ENCODE peak calls at places on chromosomes 11 and 22, in five cellular contexts. P is NCI-H1105 treated with DMSO at 0.1 percent for 48 hours, F is dorsolateral prefrontal cortex, A is Right ventricle myocardium inferior, D is NCI-H345. Y is an unnamed sample.

GRCh38 chr11:1654388-1655167 is 25.0 kb downstream of the KRTAP5-5 start:
- DNase-seq in P (no peak), F (no peak), A (no peak), D (no peak), Y (no peak)

GRCh38 chr11:133830931-133831907 is 14.1 kb downstream of the SPATA19 start:
- DNase-seq in P (peak), F (no peak), A (no peak), D (no peak), Y (no peak)

GRCh38 chr11:130071211-130071712 is 1.6 kb downstream of the APLP2 start:
- DNase-seq in P (peak), F (no peak), A (no peak), D (no peak), Y (peak)

GRCh38 chr11:112225753-112226061 is 521 bp upstream of the PTS start:
- DNase-seq in P (no peak), F (no peak), A (no peak), D (no peak), Y (no peak)

GRCh38 chr11:46112961-46113617 is 8.2 kb downstream of the PHF21A start:
- DNase-seq in P (peak), F (peak), A (no peak), D (peak), Y (peak)

GRCh38 chr11:34439521-34440258 is 956 bp downstream of the CAT start:
- DNase-seq in P (peak), F (no peak), A (no peak), D (peak), Y (peak)

GRCh38 chr11:95568236-95568635 is 221.3 kb downstream of the FAM76B start:
- DNase-seq in P (no peak), F (no peak), A (no peak), D (no peak), Y (no peak)

GRCh38 chr22:29226246-29226981 is 20.7 kb downstream of the EMID1 start:
- DNase-seq in P (no peak), F (no peak), A (no peak), D (no peak), Y (no peak)

GRCh38 chr11:12159351-12160099 is 49.1 kb downstream of the MICAL2 start:
- DNase-seq in P (no peak), F (peak), A (no peak), D (no peak), Y (no peak)

GRCh38 chr22:48893288-48894063 is 934.2 kb downstream of the BRD1 start:
- DNase-seq in P (no peak), F (no peak), A (no peak), D (no peak), Y (no peak)

GRCh38 chr11:9219115-9219514 is 46.0 kb downstream of the DENND5A start:
- DNase-seq in P (no peak), F (no peak), A (no peak), D (no peak), Y (no peak)

GRCh38 chr11:78586452-78587046 is 11.9 kb upstream of the NARS2 start:
- DNase-seq in P (no peak), F (no peak), A (no peak), D (no peak), Y (peak)

GRCh38 chr11:118635237-118635591 is 27.8 kb downstream of the PHLDB1 start:
- DNase-seq in P (peak), F (no peak), A (peak), D (no peak), Y (no peak)

GRCh38 chr22:26610983-26611382 is 6.8 kb downstream of the CRYBB1 start:
- DNase-seq in P (no peak), F (no peak), A (no peak), D (no peak), Y (no peak)

GRCh38 chr22:45843030-45843429 is 133.9 kb downstream of the WNT7B start:
- DNase-seq in P (no peak), F (no peak), A (no peak), D (no peak), Y (no peak)

GRCh38 chr22:37121887-37122591 is 12.5 kb upstream of the TMPRSS6 start:
- DNase-seq in P (no peak), F (no peak), A (no peak), D (peak), Y (peak)

Y was measured in lung microvascular endothelial cell.